ENCODE peak calls at places on chromosome 9, in six cellular contexts. I is heart right ventricle, H is esophagus squamous epithelium, T is PC-9, N is pancreas, Q is psoas muscle. A is an unnamed sample.

GRCh38 chr9:36765468-36766341 is 193.0 kb downstream of the MELK start:
- DNase-seq in I (peak), H (peak), T (no peak), N (peak), Q (peak), A (no peak)

GRCh38 chr9:105114956-105115728 is 129.3 kb upstream of the SLC44A1 start:
- DNase-seq in I (peak), H (no peak), T (no peak), N (no peak), Q (peak), A (no peak)

GRCh38 chr9:70111042-70111602 is 67.5 kb downstream of the MAMDC2 start:
- DNase-seq in I (peak), H (no peak), T (peak), N (peak), Q (peak), A (peak)

GRCh38 chr9:108877524-108877923 is 15.5 kb downstream of the ACTL7A start:
- DNase-seq in I (no peak), H (no peak), T (no peak), N (no peak), Q (no peak), A (no peak)

GRCh38 chr9:32716439-32716838 is 66.9 kb upstream of the TMEM215 start:
- DNase-seq in I (no peak), H (no peak), T (no peak), N (no peak), Q (no peak), A (no peak)

GRCh38 chr9:12972608-12973589 is 198.1 kb downstream of the LURAP1L start:
- DNase-seq in I (peak), H (no peak), T (no peak), N (no peak), Q (no peak), A (no peak)

GRCh38 chr9:6305954-6306563 is 22.1 kb upstream of the TPD52L3 start:
- DNase-seq in I (no peak), H (no peak), T (no peak), N (no peak), Q (no peak), A (peak)

GRCh38 chr9:35609001-35609819 is 4.1 kb downstream of the TESK1 start:
- DNase-seq in I (no peak), H (no peak), T (no peak), N (peak), Q (peak), A (no peak)

GRCh38 chr9:128007566-128008138 is 26.9 kb upstream of the EEIG1 start:
- DNase-seq in I (peak), H (peak), T (peak), N (no peak), Q (peak), A (no peak)

GRCh38 chr9:114849450-114849849 is 43.6 kb upstream of the TNFSF15 start:
- DNase-seq in I (no peak), H (no peak), T (no peak), N (no peak), Q (no peak), A (no peak)

GRCh38 chr9:129606161-129607025 is 14.5 kb downstream of the C9orf50 start:
- DNase-seq in I (peak), H (no peak), T (no peak), N (no peak), Q (no peak), A (no peak)
- H3K27ac ChIP-seq in I (peak), H (peak), T (no peak), N (no peak), Q (peak), A (no peak)

GRCh38 chr9:78001946-78002731 is 29.5 kb downstream of the GNAQ start:
- DNase-seq in I (no peak), H (no peak), T (no peak), N (no peak), Q (no peak), A (no peak)
- H3K27ac ChIP-seq in I (no peak), H (no peak), T (no peak), N (no peak), Q (no peak), A (peak)

DNA sequence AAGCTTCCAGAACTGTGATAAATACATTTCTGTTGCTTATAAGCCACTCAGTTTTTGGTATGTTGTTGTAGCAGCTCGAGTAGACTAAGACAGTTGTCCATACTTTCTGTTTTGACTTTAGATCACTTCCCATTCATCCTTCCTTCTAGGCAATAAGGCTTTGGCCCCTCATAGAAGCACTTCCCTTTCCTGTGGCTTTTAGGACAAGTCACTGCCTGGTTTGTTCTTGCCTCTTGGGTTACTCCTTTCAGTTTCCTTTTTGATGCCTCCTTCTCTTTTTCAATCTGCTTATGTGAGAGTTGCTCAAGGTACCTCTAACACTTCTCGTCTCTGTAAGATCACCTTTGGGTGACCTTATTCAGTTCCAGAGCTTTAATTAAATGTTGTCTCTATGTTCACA is 72.4 kb upstream of the NTRK2 start:
- DNase-seq in I (no peak), H (no peak), T (no peak), N (no peak), Q (no peak), A (no peak)
- H3K27ac ChIP-seq in I (no peak), H (no peak), T (no peak), N (no peak), Q (no peak), A (no peak)

DNA sequence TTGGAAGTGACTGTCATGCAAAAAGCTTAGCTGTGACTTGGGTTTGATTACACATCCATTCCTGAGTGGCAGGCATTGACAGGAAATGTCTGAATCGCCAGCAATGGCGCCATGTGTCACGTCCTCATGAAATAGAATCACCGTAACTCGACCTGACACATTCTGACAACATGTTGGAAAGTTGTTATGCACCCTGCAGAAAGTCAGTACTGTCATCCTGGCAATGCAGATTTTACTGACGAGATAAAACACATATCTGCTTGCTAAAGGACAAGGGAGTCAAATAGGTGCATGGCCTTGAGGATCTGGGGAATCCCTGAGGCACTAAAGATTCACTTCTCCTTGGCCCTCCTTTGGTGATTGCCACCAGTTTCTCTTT is 344.2 kb downstream of the SPATA31D1 start:
- DNase-seq in I (no peak), H (no peak), T (no peak), N (no peak), Q (peak), A (no peak)
- H3K27ac ChIP-seq in I (no peak), H (no peak), T (peak), N (no peak), Q (peak), A (no peak)

GRCh38 chr9:91907387-91908292 is 42.4 kb downstream of the ROR2 start:
- DNase-seq in I (no peak), H (no peak), T (no peak), N (no peak), Q (no peak), A (no peak)

GRCh38 chr9:91911681-91912080 is 38.3 kb downstream of the ROR2 start:
- DNase-seq in I (no peak), H (no peak), T (no peak), N (no peak), Q (no peak), A (no peak)

GRCh38 chr9:91908293-91908623 is 41.8 kb downstream of the ROR2 start:
- DNase-seq in I (no peak), H (no peak), T (no peak), N (no peak), Q (no peak), A (no peak)

GRCh38 chr9:91905958-91906585 is 44.0 kb downstream of the ROR2 start:
- DNase-seq in I (peak), H (no peak), T (no peak), N (no peak), Q (no peak), A (no peak)

DNA sequence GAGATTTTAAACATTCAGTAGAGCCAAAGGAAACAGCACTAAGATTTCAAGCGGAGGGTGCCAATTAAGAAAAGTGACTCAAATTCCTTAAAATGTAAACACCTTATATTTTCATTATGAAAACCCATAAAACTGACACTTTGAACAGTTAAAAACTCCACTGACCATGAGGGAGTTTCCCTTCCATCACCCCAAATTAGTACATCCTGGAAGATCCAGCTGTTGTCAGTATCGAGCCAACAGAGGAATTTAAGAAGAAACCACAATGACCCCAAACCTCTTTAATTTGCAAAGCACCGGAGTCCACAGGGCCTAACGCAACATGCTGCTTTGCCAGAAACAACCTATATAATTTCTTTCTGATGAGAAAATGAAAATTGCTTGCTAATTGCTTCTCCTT is 41.3 kb downstream of the ROR2 start:
- DNase-seq in I (no peak), H (no peak), T (no peak), N (no peak), Q (no peak), A (no peak)
- H3K27ac ChIP-seq in I (no peak), H (no peak), T (no peak), N (no peak), Q (no peak), A (no peak)

DNA sequence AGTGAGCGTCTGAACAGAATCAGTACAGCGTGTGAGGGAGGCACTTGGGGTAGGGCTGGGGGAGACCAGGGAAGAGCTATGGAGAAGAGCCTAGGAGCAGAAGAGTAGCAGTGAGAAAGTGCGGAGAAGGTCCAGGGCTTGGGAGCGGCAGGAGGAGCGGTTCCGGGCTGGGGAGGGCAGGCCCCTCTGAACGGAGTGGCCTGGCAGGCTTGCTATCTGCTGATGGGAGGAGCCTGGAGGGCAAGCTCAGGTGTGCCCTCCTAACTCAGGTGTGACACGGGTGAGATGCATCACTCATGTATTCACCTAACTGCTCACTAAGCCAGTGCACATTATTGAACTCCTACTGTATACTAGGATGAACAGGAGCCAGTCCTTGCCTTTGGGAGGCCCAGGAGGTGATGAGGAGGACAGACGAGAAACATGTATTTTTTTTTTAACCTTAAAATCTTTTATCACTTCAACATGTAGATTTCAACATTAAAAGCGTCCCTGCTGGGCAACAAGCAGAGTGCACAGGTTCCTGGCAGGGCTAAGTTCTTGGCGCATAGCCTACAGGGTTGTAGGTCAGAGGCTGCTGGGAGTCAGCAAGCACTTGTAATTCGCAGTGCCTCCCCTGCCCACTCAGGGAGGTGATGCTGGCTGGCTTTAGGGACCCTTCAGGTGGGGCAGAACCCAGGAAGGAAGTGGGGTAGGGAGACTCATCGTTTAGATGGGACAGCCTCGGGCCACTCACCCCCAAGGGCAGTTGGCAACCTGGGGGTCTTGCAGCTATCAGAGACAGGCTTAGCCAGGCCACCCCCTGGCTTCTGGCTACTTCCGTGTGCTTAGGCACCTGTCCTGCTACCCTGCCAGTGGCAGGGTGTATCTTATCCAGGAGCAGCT is 55.5 kb downstream of the TMOD1 start:
- DNase-seq in I (peak), H (no peak), T (no peak), N (no peak), Q (peak), A (no peak)
- H3K27ac ChIP-seq in I (peak), H (peak), T (no peak), N (peak), Q (peak), A (no peak)

GRCh38 chr9:134052491-134052890 is 15.3 kb downstream of the BRD3 start:
- DNase-seq in I (no peak), H (no peak), T (no peak), N (no peak), Q (no peak), A (no peak)

GRCh38 chr9:134049772-134050588 is 17.8 kb downstream of the BRD3 start:
- DNase-seq in I (no peak), H (no peak), T (no peak), N (peak), Q (peak), A (no peak)

GRCh38 chr9:134052941-134053340 is 14.9 kb downstream of the BRD3 start:
- DNase-seq in I (no peak), H (no peak), T (no peak), N (peak), Q (no peak), A (no peak)

GRCh38 chr9:134050726-134051125 is 17.1 kb downstream of the BRD3 start:
- DNase-seq in I (no peak), H (no peak), T (no peak), N (peak), Q (no peak), A (no peak)

DNA sequence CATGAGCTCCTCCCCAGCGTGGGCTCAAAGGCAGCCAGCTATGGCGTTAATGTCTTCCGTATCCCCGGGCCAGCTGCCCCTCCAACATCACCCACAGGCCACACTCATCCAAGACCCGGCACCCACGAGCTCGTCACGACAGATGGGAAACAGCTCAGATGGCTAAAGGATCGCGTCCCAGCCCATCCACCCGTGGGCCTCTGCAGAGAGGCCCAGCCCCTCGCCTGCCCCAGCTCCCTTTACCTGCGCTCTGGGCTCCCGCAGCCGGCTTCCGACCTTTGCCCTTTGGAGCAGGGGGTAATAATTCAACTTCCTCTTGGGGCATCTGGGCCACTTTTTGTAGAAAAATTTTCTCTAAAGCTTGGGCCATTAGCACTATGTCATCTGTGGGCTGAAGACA is 16.5 kb downstream of the BRD3 start:
- DNase-seq in I (no peak), H (no peak), T (no peak), N (peak), Q (no peak), A (no peak)
- H3K27ac ChIP-seq in I (no peak), H (no peak), T (no peak), N (no peak), Q (no peak), A (no peak)

GRCh38 chr9:76883341-76883740 is 22.6 kb downstream of the PRUNE2 start:
- DNase-seq in I (no peak), H (no peak), T (no peak), N (no peak), Q (no peak), A (no peak)
- H3K27ac ChIP-seq in I (no peak), H (peak), T (no peak), N (no peak), Q (no peak), A (no peak)

DNA sequence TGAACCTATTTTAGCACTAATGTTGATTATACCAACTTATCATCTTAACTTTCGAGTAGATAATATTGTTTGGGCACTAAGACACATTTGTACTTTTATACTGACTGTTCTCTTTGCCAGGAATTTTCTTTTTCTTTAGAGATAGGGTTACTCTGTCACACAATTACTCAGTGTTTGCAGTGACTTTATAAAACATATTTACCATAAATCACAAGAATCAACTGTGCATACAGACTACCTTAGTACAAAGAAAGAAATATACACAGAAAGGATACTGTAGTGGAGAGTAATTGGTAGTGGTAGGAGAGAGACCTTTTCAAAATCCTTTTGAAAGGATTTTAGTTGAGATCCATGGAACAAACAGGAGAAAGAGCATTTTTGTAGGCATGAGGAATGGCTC is 40.3 kb downstream of the KIAA1958 start:
- DNase-seq in I (no peak), H (no peak), T (no peak), N (no peak), Q (no peak), A (no peak)
- H3K27ac ChIP-seq in I (no peak), H (no peak), T (no peak), N (no peak), Q (no peak), A (no peak)